ENCODE peak calls at places on chromosomes 3 and 15, in four cellular contexts. Q, W, F and H are unnamed samples.

GRCh38 chr15:80834402-80834801 is 55.2 kb downstream of the CEMIP start:
- DNase-seq in Q (no peak), W (no peak), F (no peak), H (no peak)

GRCh38 chr15:28272587-28272986 is 49.4 kb downstream of the HERC2 start:
- DNase-seq in F (no peak), Q (no peak), W (no peak), H (no peak)

GRCh38 chr3:117261907-117262518 is 552.4 kb downstream of the TUSC7 start:
- DNase-seq in F (no peak), W (no peak), Q (no peak), H (no peak)

GRCh38 chr15:73388256-73388781 is 19.6 kb upstream of the HCN4 start:
- DNase-seq in W (peak), Q (peak), F (peak), H (peak)

GRCh38 chr3:64152100-64152499 is 73.2 kb downstream of the PRICKLE2 start:
- DNase-seq in Q (no peak), F (peak), W (peak), H (no peak)

GRCh38 chr15:28990390-28990789 is 104.6 kb downstream of the APBA2 start:
- DNase-seq in F (no peak), Q (no peak), W (no peak), H (no peak)

GRCh38 chr3:159733194-159733860 is 255.3 kb upstream of the IL12A start:
- DNase-seq in F (peak), Q (no peak), W (peak), H (no peak)

GRCh38 chr3:35393916-35394315 is 245.4 kb upstream of the ARPP21 start:
- DNase-seq in W (no peak), F (no peak), Q (no peak), H (peak)

GRCh38 chr3:159609620-159610019 is 379.0 kb upstream of the IL12A start:
- DNase-seq in F (no peak), Q (no peak), W (no peak), H (no peak)

GRCh38 chr3:52372822-52373504 is 56.8 kb downstream of the DNAH1 start:
- DNase-seq in W (no peak), F (no peak), Q (no peak), H (peak)

GRCh38 chr3:181932039-181932438 is 220.3 kb downstream of the SOX2 start:
- DNase-seq in F (no peak), Q (no peak), W (no peak), H (no peak)

GRCh38 chr15:41115652-41116115 is 396 bp downstream of the INO80 start:
- DNase-seq in Q (peak), F (no peak), W (peak), H (peak)

GRCh38 chr15:52023169-52023922 is 4.3 kb downstream of the MAPK6 start:
- DNase-seq in F (peak), Q (no peak), W (no peak), H (no peak)

GRCh38 chr15:31733424-31733823 is 296.9 kb upstream of the CHRNA7 start:
- DNase-seq in W (no peak), F (no peak), Q (no peak), H (no peak)

GRCh38 chr3:112376996-112377395 is 44.0 kb downstream of the CD200 start:
- DNase-seq in F (peak), W (no peak), Q (no peak), H (no peak)

GRCh38 chr3:123688241-123688747 is 103.4 kb upstream of the HACD2 start:
- DNase-seq in W (peak), Q (peak), F (peak), H (no peak)

GRCh38 chr3:125143982-125144652 is 68.4 kb downstream of the SLC12A8 start:
- DNase-seq in F (peak), W (no peak), Q (no peak), H (peak)

GRCh38 chr3:66989860-66990696 is 8.0 kb upstream of the KBTBD8 start:
- DNase-seq in W (peak), F (peak), Q (peak), H (peak)

GRCh38 chr3:134544306-134544705 is 58.4 kb downstream of the CEP63 start:
- DNase-seq in W (no peak), Q (no peak), F (no peak), H (no peak)

GRCh38 chr15:83462953-83463433 is 15.9 kb downstream of the SH3GL3 start:
- DNase-seq in F (no peak), Q (no peak), W (no peak), H (no peak)

GRCh38 chr3:155607761-155608160 is 137.1 kb downstream of the PLCH1 start:
- DNase-seq in Q (no peak), W (no peak), F (no peak), H (no peak)

GRCh38 chr3:155604126-155604525 is 140.7 kb downstream of the PLCH1 start:
- DNase-seq in W (peak), Q (no peak), F (peak), H (no peak)

GRCh38 chr3:155604967-155605366 is 139.9 kb downstream of the PLCH1 start:
- DNase-seq in Q (no peak), W (no peak), F (no peak), H (no peak)

GRCh38 chr3:155603302-155603701 is 141.6 kb downstream of the PLCH1 start:
- DNase-seq in W (no peak), Q (no peak), F (no peak), H (no peak)

GRCh38 chr3:155605571-155605970 is 139.3 kb downstream of the PLCH1 start:
- DNase-seq in Q (no peak), W (peak), F (no peak), H (no peak)
- H3K4me2 ChIP-seq in Q (peak), W (no peak), F (no peak), H (no peak)

GRCh38 chr3:185631108-185631507 is 45.0 kb downstream of the SENP2 start:
- DNase-seq in Q (no peak), W (no peak), F (peak), H (no peak)

GRCh38 chr3:185629554-185630181 is 43.6 kb downstream of the SENP2 start:
- DNase-seq in W (no peak), F (peak), Q (no peak), H (no peak)

GRCh38 chr3:185631508-185632206 is 45.6 kb downstream of the SENP2 start:
- DNase-seq in Q (peak), W (peak), F (peak), H (no peak)

GRCh38 chr3:185632996-185633395 is 46.9 kb downstream of the SENP2 start:
- DNase-seq in F (no peak), W (no peak), Q (no peak), H (no peak)

GRCh38 chr3:185630182-185630622 is 44.1 kb downstream of the SENP2 start:
- DNase-seq in Q (no peak), W (peak), F (peak), H (no peak)
- TF ChIP-seq EZH2phosphoT487 in Q (no peak), W (no peak), F (no peak), H (no peak)

GRCh38 chr3:129245141-129245540 is 4.3 kb upstream of the COPG1 start:
- DNase-seq in Q (no peak), F (peak), W (peak), H (no peak)
- H3K4me2 ChIP-seq in Q (peak), F (peak), W (peak), H (no peak)

GRCh38 chr3:61627768-61628185 is 66.4 kb downstream of the PTPRG start:
- DNase-seq in Q (no peak), F (peak), W (peak), H (no peak)
- TF ChIP-seq EZH2phosphoT487 in Q (no peak), F (no peak), W (no peak), H (no peak)

GRCh38 chr3:192847918-192848317 is 69.7 kb downstream of the MB21D2 start:
- DNase-seq in Q (no peak), W (no peak), F (peak), H (no peak)
- H3K4me2 ChIP-seq in Q (no peak), W (no peak), F (peak), H (no peak)

GRCh38 chr15:93274276-93274675 is 185.3 kb upstream of the RGMA start:
- DNase-seq in Q (no peak), W (no peak), F (no peak), H (peak)

GRCh38 chr15:93266291-93266690 is 177.3 kb upstream of the RGMA start:
- DNase-seq in Q (no peak), W (no peak), F (no peak), H (no peak)

GRCh38 chr15:93271871-93272270 is 182.9 kb upstream of the RGMA start:
- DNase-seq in W (no peak), Q (no peak), F (no peak), H (no peak)

GRCh38 chr15:93265046-93265658 is 176.1 kb upstream of the RGMA start:
- DNase-seq in F (no peak), W (no peak), Q (no peak), H (no peak)

GRCh38 chr15:93270937-93271472 is 182.0 kb upstream of the RGMA start:
- DNase-seq in W (no peak), Q (no peak), F (no peak), H (peak)
- TF ChIP-seq EZH2phosphoT487 in W (no peak), Q (no peak), F (no peak), H (no peak)

DNA sequence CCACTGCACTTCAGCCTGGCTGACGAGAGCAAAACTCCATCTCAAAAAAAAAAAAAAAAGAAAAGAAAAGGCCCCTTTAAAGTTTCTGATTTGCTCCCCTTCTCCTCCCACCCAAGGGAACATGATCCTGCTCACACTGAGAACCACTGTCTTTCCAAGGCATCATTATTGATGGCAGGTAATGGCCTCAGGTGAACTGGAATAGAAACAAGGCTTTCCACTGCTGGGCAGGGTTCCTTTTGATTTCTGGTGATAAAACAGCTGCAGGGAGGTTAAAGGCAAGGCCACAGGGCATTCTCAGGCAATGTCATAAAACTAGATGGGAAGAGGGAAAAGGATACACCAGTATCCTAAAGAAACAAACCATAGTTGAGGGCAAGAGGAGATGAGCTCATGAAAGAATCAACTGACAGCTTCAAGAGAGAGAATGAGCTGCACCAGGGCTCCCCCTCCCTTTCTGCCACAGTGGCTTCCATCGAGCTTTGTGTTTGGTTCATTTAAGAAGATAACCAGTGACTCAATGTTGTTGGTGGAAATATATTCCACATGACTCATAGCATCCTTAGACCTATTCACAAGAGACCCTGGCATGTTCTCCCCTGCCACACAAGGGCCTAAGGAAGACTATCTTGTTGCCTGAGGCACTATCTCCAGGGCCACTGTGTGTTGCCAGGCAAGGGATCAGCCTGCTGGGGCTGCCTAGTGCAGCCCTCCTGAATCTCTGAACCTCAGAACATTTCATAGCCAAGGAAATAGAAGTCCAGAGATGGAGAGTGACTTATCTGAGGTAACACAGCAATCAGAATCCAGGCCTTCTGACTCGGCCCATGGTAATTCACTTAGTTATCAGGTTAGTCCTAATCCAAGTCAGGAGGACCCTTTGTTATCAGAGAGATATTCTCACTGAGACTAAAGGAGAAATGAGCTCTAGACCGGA is 86.5 kb downstream of the WDR76 start:
- DNase-seq in W (peak), F (peak), Q (peak), H (no peak)
- H3K4me2 ChIP-seq in W (peak), F (peak), Q (peak), H (no peak)